ENCODE peak calls at places on chromosomes 12 and 14, in ten cellular contexts. B, I, F, O, E, N, A, P, Q and G are unnamed samples. For H3K4me1, the result is how much of the 10 kb centered on the place peaks cover.

GRCh38 chr12:113152835-113153814 is 3.6 kb downstream of the CFAP73 start:
- DNase-seq in B (peak), I (peak), F (peak), O (peak), E (peak), N (peak), A (peak), P (peak), Q (peak), G (peak)

GRCh38 chr12:694734-695503 is 31.7 kb upstream of the NINJ2 start:
- DNase-seq in B (no peak), I (no peak), F (peak), O (no peak), E (no peak), N (no peak), A (no peak), P (no peak), Q (no peak), G (no peak)

GRCh38 chr12:27818421-27818918 is 38.4 kb upstream of the MANSC4 start:
- DNase-seq in B (no peak), I (peak), F (peak), O (peak), E (no peak), N (no peak), A (no peak), P (no peak), Q (no peak), G (no peak)

GRCh38 chr14:69274321-69274720 is 14.4 kb downstream of the GALNT16 start:
- DNase-seq in B (no peak), I (no peak), F (no peak), O (no peak), E (no peak), N (no peak), A (no peak), P (no peak), Q (no peak), G (no peak)

GRCh38 chr12:32893458-32893857 is 3.1 kb downstream of the PKP2 start:
- DNase-seq in B (no peak), I (no peak), F (no peak), O (no peak), E (no peak), N (no peak), A (no peak), P (no peak), Q (no peak), G (no peak)

GRCh38 chr12:122669397-122670070 is 33.6 kb downstream of the HCAR2 start:
- DNase-seq in B (no peak), I (peak), F (peak), O (no peak), E (no peak), N (no peak), A (no peak), P (peak), Q (peak), G (no peak)

GRCh38 chr14:27750096-27750495 is 1016.5 kb upstream of the FOXG1 start:
- DNase-seq in B (no peak), I (no peak), F (no peak), O (no peak), E (no peak), N (no peak), A (no peak), P (no peak), Q (no peak), G (no peak)

GRCh38 chr14:102330806-102331205 is 11.3 kb downstream of the ZNF839 start:
- DNase-seq in B (no peak), I (no peak), F (no peak), O (no peak), E (no peak), N (no peak), A (no peak), P (no peak), Q (no peak), G (no peak)

GRCh38 chr12:47311011-47311410 is 231.3 kb upstream of the AMIGO2 start:
- DNase-seq in B (no peak), I (no peak), F (no peak), O (no peak), E (no peak), N (no peak), A (no peak), P (no peak), Q (no peak), G (no peak)

GRCh38 chr14:69059658-69060648 is 80.9 kb upstream of the ACTN1 start:
- DNase-seq in B (no peak), I (peak), F (peak), O (no peak), E (no peak), N (no peak), A (no peak), P (no peak), Q (peak), G (no peak)

GRCh38 chr12:65327207-65328076 is 49.0 kb downstream of the MSRB3 start:
- DNase-seq in B (no peak), I (peak), F (peak), O (no peak), E (no peak), N (no peak), A (no peak), P (no peak), Q (no peak), G (no peak)

GRCh38 chr14:103522649-103523582 is at the start of gene CKB:
- DNase-seq in B (peak), I (peak), F (peak), O (peak), E (no peak), N (no peak), A (no peak), P (peak), Q (peak), G (no peak)

GRCh38 chr14:81296263-81296923 is 75.6 kb upstream of the GTF2A1 start:
- DNase-seq in B (no peak), I (no peak), F (no peak), O (no peak), E (no peak), N (no peak), A (no peak), P (no peak), Q (no peak), G (no peak)

GRCh38 chr14:76951149-76951548 is 77.4 kb downstream of the IRF2BPL start:
- DNase-seq in B (no peak), I (no peak), F (peak), O (no peak), E (no peak), N (no peak), A (no peak), P (no peak), Q (no peak), G (no peak)

GRCh38 chr12:108394196-108394595 is 55.1 kb upstream of the CMKLR1 start:
- DNase-seq in B (no peak), I (no peak), F (peak), O (peak), E (no peak), N (no peak), A (no peak), P (no peak), Q (no peak), G (no peak)

GRCh38 chr12:81949721-81950120 is 190.6 kb upstream of the PPFIA2 start:
- DNase-seq in B (no peak), I (no peak), F (no peak), O (no peak), E (no peak), N (no peak), A (no peak), P (no peak), Q (no peak), G (no peak)

GRCh38 chr14:99258341-99258781 is 13.6 kb downstream of the BCL11B start:
- DNase-seq in B (no peak), I (no peak), F (no peak), O (no peak), E (no peak), N (no peak), A (no peak), P (no peak), Q (no peak), G (no peak)
- H3K4me1 ChIP-seq in B (under half), I (under half), F (under half), O (under half), E (under half), N (under half), A (under half), P (under half), Q (under half), G (half or more)

DNA sequence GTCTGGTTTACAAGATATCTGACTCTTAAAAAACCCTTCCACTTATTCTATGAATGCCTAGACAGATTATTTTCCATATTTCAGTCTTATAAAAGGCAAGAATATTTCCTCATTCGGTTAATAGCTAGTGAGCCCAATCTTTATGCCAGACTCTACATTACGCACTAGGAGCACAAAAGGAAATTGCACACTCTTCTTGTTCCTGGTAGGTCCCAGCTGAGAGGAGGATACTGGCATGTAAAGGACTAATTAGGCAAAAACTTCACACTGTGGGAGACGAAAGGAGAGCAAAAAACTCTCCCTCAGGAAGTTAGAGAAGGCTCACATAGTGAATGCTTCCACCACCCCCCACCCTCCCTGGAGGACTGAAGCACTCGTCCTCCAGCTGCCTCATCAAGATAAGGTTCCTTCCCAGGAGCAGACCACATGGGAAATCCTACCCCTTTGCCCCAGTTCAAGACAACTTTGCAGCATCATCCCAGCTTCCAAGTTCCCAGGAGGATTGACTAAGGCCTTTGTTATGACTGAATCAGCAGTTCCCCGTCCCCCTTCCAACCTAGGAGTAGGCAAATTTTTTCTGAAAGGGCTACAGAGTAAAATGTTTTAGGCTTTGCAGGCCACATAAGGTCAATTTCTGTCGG is 14.5 kb downstream of the CAPZA3 start:
- DNase-seq in B (no peak), I (peak), F (peak), O (no peak), E (no peak), N (no peak), A (no peak), P (no peak), Q (peak), G (no peak)
- H3K27ac ChIP-seq in B (no peak), I (no peak), F (peak), O (no peak), E (no peak), N (no peak), A (no peak), P (no peak), Q (no peak), G (no peak)

GRCh38 chr12:111995782-111996480 is 17.0 kb downstream of the TMEM116 start:
- DNase-seq in B (no peak), I (no peak), F (no peak), O (no peak), E (no peak), N (no peak), A (no peak), P (no peak), Q (no peak), G (no peak)

GRCh38 chr12:111993290-111994150 is 19.4 kb downstream of the TMEM116 start:
- DNase-seq in B (no peak), I (no peak), F (no peak), O (no peak), E (no peak), N (peak), A (no peak), P (no peak), Q (no peak), G (peak)

GRCh38 chr12:111992464-111992863 is 20.5 kb downstream of the TMEM116 start:
- DNase-seq in B (no peak), I (no peak), F (no peak), O (no peak), E (no peak), N (no peak), A (no peak), P (no peak), Q (no peak), G (no peak)

GRCh38 chr12:111991535-111991934 is 21.4 kb downstream of the TMEM116 start:
- DNase-seq in B (no peak), I (no peak), F (no peak), O (no peak), E (no peak), N (no peak), A (no peak), P (no peak), Q (no peak), G (no peak)

DNA sequence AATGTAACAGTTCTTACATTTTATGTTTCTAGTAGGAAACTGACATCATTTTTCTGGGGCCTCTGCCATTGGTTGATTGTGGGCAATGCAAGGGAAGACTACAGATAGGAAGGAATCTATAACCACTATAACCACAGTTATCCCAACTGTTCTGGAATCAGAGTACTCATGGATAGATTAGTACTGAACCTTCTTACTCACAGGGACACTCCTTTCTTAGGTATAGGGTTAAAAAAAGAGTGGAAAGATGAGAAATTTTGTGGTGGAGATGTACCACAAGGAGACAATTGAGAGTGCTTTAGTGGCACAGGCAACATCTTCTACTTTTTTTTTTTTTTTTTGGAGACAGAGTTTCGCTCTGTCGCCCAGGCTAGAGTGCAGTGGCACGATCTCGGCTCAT is 21.0 kb downstream of the TMEM116 start:
- DNase-seq in B (no peak), I (peak), F (no peak), O (no peak), E (no peak), N (no peak), A (no peak), P (no peak), Q (no peak), G (no peak)
- H3K4me1 ChIP-seq in B (under half), I (under half), F (under half), O (under half), E (under half), N (under half), A (under half), P (under half), Q (under half), G (under half)

GRCh38 chr12:91991397-91992187 is 154.1 kb downstream of the BTG1 start:
- DNase-seq in B (no peak), I (no peak), F (peak), O (no peak), E (no peak), N (peak), A (no peak), P (no peak), Q (peak), G (peak)

GRCh38 chr12:91990525-91990924 is 155.1 kb downstream of the BTG1 start:
- DNase-seq in B (no peak), I (peak), F (peak), O (no peak), E (no peak), N (no peak), A (no peak), P (no peak), Q (no peak), G (peak)

GRCh38 chr12:91989143-91989542 is 156.5 kb downstream of the BTG1 start:
- DNase-seq in B (no peak), I (no peak), F (no peak), O (no peak), E (no peak), N (no peak), A (no peak), P (no peak), Q (no peak), G (no peak)

GRCh38 chr12:91994208-91994797 is 151.3 kb downstream of the BTG1 start:
- DNase-seq in B (no peak), I (no peak), F (no peak), O (no peak), E (no peak), N (no peak), A (no peak), P (no peak), Q (no peak), G (no peak)

DNA sequence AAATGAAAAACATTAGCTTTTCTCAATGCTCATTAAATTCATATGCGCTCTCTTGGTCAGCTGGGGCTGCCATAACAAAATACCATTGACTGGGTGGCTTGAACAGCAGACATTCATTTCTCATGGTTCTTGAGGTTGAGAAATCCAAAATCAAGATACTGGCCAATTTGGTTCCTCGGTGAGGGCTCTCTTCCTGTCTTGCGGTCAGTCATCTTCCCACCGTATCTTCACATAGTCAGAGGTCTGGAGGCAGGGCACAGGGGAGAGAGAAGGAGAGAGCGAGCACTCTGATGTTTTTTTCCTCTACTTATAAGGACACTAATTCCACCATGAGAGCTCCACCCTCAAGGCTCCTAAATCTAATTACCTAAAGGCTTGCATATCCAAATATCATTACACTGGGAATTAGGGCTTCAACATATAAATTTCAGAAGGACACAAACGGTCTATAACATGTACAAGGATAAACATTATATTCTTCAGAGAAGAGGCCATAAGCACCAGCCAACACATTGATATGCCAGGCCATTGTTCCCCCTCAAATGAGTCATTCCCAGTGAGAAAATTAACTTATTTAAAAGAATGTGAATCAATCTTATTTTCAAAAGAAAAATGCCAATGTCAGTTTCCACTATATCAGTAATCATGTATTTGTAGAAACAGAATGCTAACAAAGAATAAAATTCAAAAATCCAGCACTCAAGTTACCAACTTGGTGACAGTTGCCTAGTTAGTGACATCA is 152.2 kb downstream of the BTG1 start:
- DNase-seq in B (no peak), I (no peak), F (no peak), O (no peak), E (no peak), N (no peak), A (no peak), P (no peak), Q (no peak), G (no peak)
- H3K27ac ChIP-seq in B (no peak), I (no peak), F (no peak), O (no peak), E (no peak), N (no peak), A (no peak), P (no peak), Q (no peak), G (no peak)